ENCODE peak calls at places on chromosomes 7 and 10, in ten cellular contexts. One of them, this sample, is unnamed.

GRCh38 chr7:107563072-107563760 is 504 bp downstream of the COG5 start:
- DNase-seq in astrocyte: no peak
- DNase-seq in upper lobe of right lung: no peak
- DNase-seq in PC-9: no peak
- DNase-seq in cardiac muscle cell: no peak
- DNase-seq in RWPE2: peak; percentile 64
- DNase-seq in breast epithelium: no peak
- DNase-seq in RWPE1: no peak
- DNase-seq in hepatocyte: no peak
- DNase-seq in A549: peak; percentile 6
- DNase-seq in this sample: no peak

GRCh38 chr7:36863901-36864701 is 139.8 kb upstream of the AOAH start:
- DNase-seq in cardiac muscle cell: peak; percentile 56
- DNase-seq in A549: no peak
- DNase-seq in RWPE2: no peak
- DNase-seq in astrocyte: peak; percentile 50
- DNase-seq in breast epithelium: no peak
- DNase-seq in upper lobe of right lung: no peak
- DNase-seq in hepatocyte: peak; percentile 60
- DNase-seq in RWPE1: no peak
- DNase-seq in PC-9: no peak
- DNase-seq in this sample: no peak

GRCh38 chr7:30472771-30473392 is 5.7 kb downstream of the NOD1 start:
- DNase-seq in PC-9: peak; percentile 24
- DNase-seq in breast epithelium: no peak
- DNase-seq in astrocyte: peak; percentile 83
- DNase-seq in upper lobe of right lung: no peak
- DNase-seq in RWPE2: no peak
- DNase-seq in RWPE1: no peak
- DNase-seq in A549: no peak
- DNase-seq in hepatocyte: peak; percentile 48
- DNase-seq in cardiac muscle cell: peak; percentile 53
- DNase-seq in this sample: no peak

GRCh38 chr10:23192396-23192740 is 256 bp downstream of the PTF1A start:
- DNase-seq in upper lobe of right lung: no peak
- DNase-seq in breast epithelium: no peak
- DNase-seq in RWPE2: no peak
- DNase-seq in RWPE1: no peak
- DNase-seq in astrocyte: no peak
- DNase-seq in PC-9: no peak
- DNase-seq in A549: no peak
- DNase-seq in hepatocyte: no peak
- DNase-seq in cardiac muscle cell: no peak
- DNase-seq in this sample: no peak

GRCh38 chr7:40747856-40748255 is 613.1 kb downstream of the SUGCT start:
- DNase-seq in A549: no peak
- DNase-seq in RWPE2: no peak
- DNase-seq in RWPE1: peak; percentile 7
- DNase-seq in cardiac muscle cell: no peak
- DNase-seq in hepatocyte: no peak
- DNase-seq in breast epithelium: no peak
- DNase-seq in astrocyte: no peak
- DNase-seq in PC-9: no peak
- DNase-seq in upper lobe of right lung: no peak
- DNase-seq in this sample: no peak

GRCh38 chr10:86756511-86757109 is at the start of gene BMPR1A:
- DNase-seq in PC-9: peak; percentile 87
- DNase-seq in hepatocyte: peak; percentile 67
- DNase-seq in RWPE2: no peak
- DNase-seq in cardiac muscle cell: peak; percentile 64
- DNase-seq in A549: peak; percentile 90
- DNase-seq in RWPE1: no peak
- DNase-seq in breast epithelium: peak; percentile 76
- DNase-seq in astrocyte: no peak
- DNase-seq in upper lobe of right lung: peak; percentile 95
- DNase-seq in this sample: no peak

GRCh38 chr10:6576326-6576725 is 3.8 kb downstream of the PRKCQ start:
- DNase-seq in astrocyte: no peak
- DNase-seq in hepatocyte: no peak
- DNase-seq in upper lobe of right lung: no peak
- DNase-seq in RWPE1: no peak
- DNase-seq in cardiac muscle cell: no peak
- DNase-seq in RWPE2: no peak
- DNase-seq in PC-9: no peak
- DNase-seq in A549: no peak
- DNase-seq in breast epithelium: no peak
- DNase-seq in this sample: no peak

GRCh38 chr10:77592946-77593636 is 44.5 kb downstream of the KCNMA1 start:
- DNase-seq in PC-9: peak; percentile 34
- DNase-seq in hepatocyte: peak; percentile 61
- DNase-seq in upper lobe of right lung: no peak
- DNase-seq in cardiac muscle cell: no peak
- DNase-seq in breast epithelium: no peak
- DNase-seq in RWPE1: peak; percentile 93
- DNase-seq in A549: peak; percentile 90
- DNase-seq in RWPE2: no peak
- DNase-seq in astrocyte: peak; percentile 91
- DNase-seq in this sample: peak; percentile 82

GRCh38 chr7:102935450-102936110 is 22.8 kb downstream of the LRRC17 start:
- DNase-seq in RWPE1: no peak
- DNase-seq in upper lobe of right lung: no peak
- DNase-seq in A549: no peak
- DNase-seq in breast epithelium: no peak
- DNase-seq in PC-9: no peak
- DNase-seq in cardiac muscle cell: no peak
- DNase-seq in hepatocyte: no peak
- DNase-seq in astrocyte: no peak
- DNase-seq in RWPE2: no peak
- DNase-seq in this sample: no peak

GRCh38 chr7:102934267-102934666 is 21.5 kb downstream of the LRRC17 start:
- DNase-seq in breast epithelium: no peak
- DNase-seq in A549: no peak
- DNase-seq in astrocyte: no peak
- DNase-seq in upper lobe of right lung: no peak
- DNase-seq in RWPE1: no peak
- DNase-seq in PC-9: no peak
- DNase-seq in RWPE2: no peak
- DNase-seq in cardiac muscle cell: no peak
- DNase-seq in hepatocyte: no peak
- DNase-seq in this sample: no peak

GRCh38 chr7:102934670-102935069 is 21.9 kb downstream of the LRRC17 start:
- DNase-seq in hepatocyte: no peak
- DNase-seq in breast epithelium: no peak
- DNase-seq in astrocyte: no peak
- DNase-seq in PC-9: no peak
- DNase-seq in RWPE2: no peak
- DNase-seq in A549: no peak
- DNase-seq in upper lobe of right lung: no peak
- DNase-seq in cardiac muscle cell: no peak
- DNase-seq in RWPE1: no peak
- DNase-seq in this sample: no peak

GRCh38 chr7:102931757-102932156 is 19.0 kb downstream of the LRRC17 start:
- DNase-seq in hepatocyte: no peak
- DNase-seq in PC-9: no peak
- DNase-seq in breast epithelium: no peak
- DNase-seq in RWPE2: no peak
- DNase-seq in upper lobe of right lung: no peak
- DNase-seq in A549: no peak
- DNase-seq in cardiac muscle cell: no peak
- DNase-seq in astrocyte: no peak
- DNase-seq in RWPE1: no peak
- DNase-seq in this sample: no peak

DNA sequence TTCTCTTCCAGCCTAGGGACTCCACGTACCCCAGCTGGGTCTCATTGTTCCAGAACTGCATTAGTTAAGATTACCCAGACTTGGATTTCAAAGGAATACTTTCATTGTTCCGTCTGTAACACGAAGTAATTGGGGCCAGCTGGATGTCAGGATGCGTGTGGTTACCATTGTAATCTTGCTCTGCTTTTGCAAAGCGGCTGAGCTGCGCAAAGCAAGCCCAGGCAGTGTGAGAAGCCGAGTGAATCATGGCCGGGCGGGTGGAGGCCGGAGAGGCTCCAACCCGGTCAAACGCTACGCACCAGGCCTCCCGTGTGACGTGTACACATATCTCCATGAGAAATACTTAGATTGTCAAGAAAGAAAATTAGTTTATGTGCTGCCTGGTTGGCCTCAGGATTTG is 21.0 kb downstream of the LRRC17 start:
- DNase-seq in hepatocyte: peak; percentile 76
- DNase-seq in upper lobe of right lung: peak; percentile 63
- DNase-seq in breast epithelium: peak; percentile 27
- DNase-seq in RWPE2: peak; percentile 75
- DNase-seq in cardiac muscle cell: no peak
- DNase-seq in PC-9: no peak
- DNase-seq in A549: no peak
- DNase-seq in astrocyte: peak; percentile 96
- DNase-seq in RWPE1: peak; percentile 75
- DNase-seq in this sample: peak; percentile 31
- H3K27ac ChIP-seq in hepatocyte: peak overlapping the region; percentile 77
- H3K27ac ChIP-seq in upper lobe of right lung: peak overlapping the region; percentile 24
- H3K27ac ChIP-seq in breast epithelium: peak overlapping the region; percentile 55
- H3K27ac ChIP-seq in RWPE2: peak overlapping the region; percentile 25
- H3K27ac ChIP-seq in cardiac muscle cell: no peak overlapping the region
- H3K27ac ChIP-seq in PC-9: no peak overlapping the region
- H3K27ac ChIP-seq in A549: no peak overlapping the region
- H3K27ac ChIP-seq in astrocyte: peak overlapping the region; percentile 81
- H3K27ac ChIP-seq in RWPE1: peak overlapping the region; percentile 78
- H3K27ac ChIP-seq in this sample: peak overlapping the region; percentile 59

DNA sequence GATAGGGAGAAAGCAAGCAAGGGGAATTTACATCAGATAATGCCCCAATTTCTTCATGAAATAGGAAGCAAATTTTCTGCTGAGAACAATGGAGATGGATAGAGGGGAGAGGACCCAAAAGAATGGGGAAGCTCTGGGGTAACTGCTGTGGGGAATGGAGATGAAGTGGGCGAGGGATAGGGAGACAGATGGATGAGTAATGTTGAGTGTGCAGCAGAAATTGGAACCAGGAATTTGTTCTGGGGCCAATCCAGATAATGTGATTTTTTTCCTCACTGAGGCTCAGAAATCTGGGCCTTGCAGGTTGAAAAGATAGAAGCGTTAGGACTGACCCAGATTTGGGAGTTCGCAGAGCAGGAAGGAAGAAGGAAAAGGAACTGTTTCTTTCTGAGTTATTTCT is 24.4 kb upstream of the MRC1 start:
- DNase-seq in breast epithelium: no peak
- DNase-seq in upper lobe of right lung: no peak
- DNase-seq in astrocyte: peak; percentile 71
- DNase-seq in RWPE2: no peak
- DNase-seq in hepatocyte: no peak
- DNase-seq in PC-9: peak; percentile 15
- DNase-seq in RWPE1: peak; percentile 58
- DNase-seq in cardiac muscle cell: no peak
- DNase-seq in A549: no peak
- DNase-seq in this sample: no peak
- H3K27ac ChIP-seq in breast epithelium: no peak overlapping the region
- H3K27ac ChIP-seq in upper lobe of right lung: peak overlapping the region; percentile 18
- H3K27ac ChIP-seq in astrocyte: peak overlapping the region; percentile 62
- H3K27ac ChIP-seq in RWPE2: peak overlapping the region; percentile 93
- H3K27ac ChIP-seq in hepatocyte: no peak overlapping the region
- H3K27ac ChIP-seq in PC-9: no peak overlapping the region
- H3K27ac ChIP-seq in RWPE1: no peak overlapping the region
- H3K27ac ChIP-seq in cardiac muscle cell: no peak overlapping the region
- H3K27ac ChIP-seq in A549: peak overlapping the region; percentile 69
- H3K27ac ChIP-seq in this sample: peak overlapping the region; percentile 54

GRCh38 chr10:72267819-72268404 is 5.8 kb upstream of the DDIT4 start:
- DNase-seq in PC-9: no peak
- DNase-seq in breast epithelium: no peak
- DNase-seq in astrocyte: no peak
- DNase-seq in RWPE2: no peak
- DNase-seq in hepatocyte: no peak
- DNase-seq in upper lobe of right lung: no peak
- DNase-seq in RWPE1: no peak
- DNase-seq in A549: no peak
- DNase-seq in cardiac muscle cell: no peak
- DNase-seq in this sample: no peak

GRCh38 chr10:72274213-72274729 is 547 bp downstream of the DDIT4 start:
- DNase-seq in breast epithelium: no peak
- DNase-seq in A549: no peak
- DNase-seq in RWPE2: no peak
- DNase-seq in cardiac muscle cell: peak; percentile 50
- DNase-seq in PC-9: no peak
- DNase-seq in hepatocyte: no peak
- DNase-seq in RWPE1: no peak
- DNase-seq in astrocyte: no peak
- DNase-seq in upper lobe of right lung: peak; percentile 74
- DNase-seq in this sample: no peak

GRCh38 chr10:72273410-72274212 is at the start of gene DDIT4:
- DNase-seq in cardiac muscle cell: peak; percentile 99
- DNase-seq in upper lobe of right lung: peak; percentile 100
- DNase-seq in hepatocyte: peak; percentile 100
- DNase-seq in PC-9: peak; percentile 100
- DNase-seq in A549: peak; percentile 99
- DNase-seq in astrocyte: peak; percentile 96
- DNase-seq in breast epithelium: peak; percentile 99
- DNase-seq in RWPE2: peak; percentile 99
- DNase-seq in RWPE1: peak; percentile 100
- DNase-seq in this sample: peak; percentile 98

GRCh38 chr10:72272689-72273409 is 875 bp upstream of the DDIT4 start:
- DNase-seq in RWPE2: peak; percentile 91
- DNase-seq in PC-9: peak; percentile 93
- DNase-seq in hepatocyte: peak; percentile 96
- DNase-seq in upper lobe of right lung: peak; percentile 93
- DNase-seq in A549: peak; percentile 95
- DNase-seq in RWPE1: peak; percentile 90
- DNase-seq in astrocyte: peak; percentile 85
- DNase-seq in breast epithelium: peak; percentile 90
- DNase-seq in cardiac muscle cell: peak; percentile 93
- DNase-seq in this sample: no peak

GRCh38 chr10:72270607-72271281 is 3.0 kb upstream of the DDIT4 start:
- DNase-seq in PC-9: no peak
- DNase-seq in breast epithelium: no peak
- DNase-seq in RWPE2: no peak
- DNase-seq in A549: no peak
- DNase-seq in cardiac muscle cell: no peak
- DNase-seq in upper lobe of right lung: no peak
- DNase-seq in astrocyte: no peak
- DNase-seq in hepatocyte: no peak
- DNase-seq in RWPE1: no peak
- DNase-seq in this sample: no peak
- H3K27ac ChIP-seq in PC-9: peak overlapping the region; percentile 99
- H3K27ac ChIP-seq in breast epithelium: no peak overlapping the region
- H3K27ac ChIP-seq in RWPE2: peak overlapping the region; percentile 99
- H3K27ac ChIP-seq in A549: peak overlapping the region; percentile 97
- H3K27ac ChIP-seq in cardiac muscle cell: peak overlapping the region; percentile 74
- H3K27ac ChIP-seq in upper lobe of right lung: no peak overlapping the region
- H3K27ac ChIP-seq in astrocyte: no peak overlapping the region
- H3K27ac ChIP-seq in hepatocyte: peak overlapping the region; percentile 23
- H3K27ac ChIP-seq in RWPE1: peak overlapping the region; percentile 100
- H3K27ac ChIP-seq in this sample: peak overlapping the region; percentile 100

DNA sequence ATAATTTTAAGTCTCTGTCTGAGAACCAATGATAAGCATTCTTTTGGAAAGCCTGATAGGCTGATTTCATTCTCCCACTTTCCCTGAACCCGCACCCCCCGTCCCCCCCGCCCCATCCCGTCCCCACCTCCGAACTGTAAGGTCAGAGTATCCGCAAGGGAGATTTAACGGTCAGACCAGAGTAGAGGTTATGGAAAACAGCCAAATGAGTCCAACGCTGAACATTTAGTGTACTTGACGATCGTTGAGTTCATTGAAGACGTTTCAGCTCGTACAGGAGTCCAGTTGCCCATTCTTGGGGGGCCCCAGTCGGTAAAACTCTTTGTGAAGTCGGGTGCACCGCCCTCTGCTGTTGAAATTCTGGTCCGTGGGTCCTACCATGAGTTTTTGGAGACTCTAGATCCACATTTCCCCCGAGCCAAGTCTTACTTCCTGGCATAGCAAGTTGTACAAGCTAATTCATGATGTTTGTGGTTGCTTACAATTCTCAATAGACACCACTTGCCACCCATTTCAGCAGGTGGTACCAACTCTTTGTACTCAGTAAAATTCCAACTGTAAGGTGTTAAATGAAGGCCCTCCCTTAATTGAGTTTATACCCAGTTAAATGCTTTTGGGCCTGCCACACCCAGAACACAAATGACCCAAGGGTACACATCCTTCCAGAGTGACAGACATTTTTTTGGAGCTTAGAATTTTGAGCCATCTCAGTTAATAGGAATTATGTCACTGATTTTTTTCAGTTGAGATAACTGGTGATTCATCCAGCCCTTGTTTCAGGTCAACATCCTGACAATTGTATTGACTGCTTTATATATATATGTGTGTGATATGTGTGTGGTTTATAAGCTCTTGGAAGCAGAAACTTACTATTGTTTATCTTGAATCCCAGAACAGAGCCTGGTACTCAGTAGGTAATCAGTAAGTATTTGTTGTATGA is 1.2 kb downstream of the MARCHF5 start:
- DNase-seq in PC-9: peak; percentile 5
- DNase-seq in RWPE1: peak; percentile 46
- DNase-seq in astrocyte: peak; percentile 40
- DNase-seq in upper lobe of right lung: peak; percentile 69
- DNase-seq in A549: peak; percentile 50
- DNase-seq in breast epithelium: peak; percentile 34
- DNase-seq in cardiac muscle cell: peak; percentile 60
- DNase-seq in RWPE2: no peak
- DNase-seq in hepatocyte: peak; percentile 70
- DNase-seq in this sample: no peak
- H3K27ac ChIP-seq in PC-9: peak overlapping the region; percentile 59
- H3K27ac ChIP-seq in RWPE1: peak overlapping the region; percentile 86
- H3K27ac ChIP-seq in astrocyte: peak overlapping the region; percentile 71
- H3K27ac ChIP-seq in upper lobe of right lung: peak overlapping the region; percentile 96
- H3K27ac ChIP-seq in A549: peak overlapping the region; percentile 91
- H3K27ac ChIP-seq in breast epithelium: peak overlapping the region; percentile 95
- H3K27ac ChIP-seq in cardiac muscle cell: peak overlapping the region; percentile 93
- H3K27ac ChIP-seq in RWPE2: peak overlapping the region; percentile 61
- H3K27ac ChIP-seq in hepatocyte: peak overlapping the region; percentile 90
- H3K27ac ChIP-seq in this sample: peak overlapping the region; percentile 88

This sample was measured in epithelial cell of prostate.